ENCODE peak calls at places on chromosomes 5 and 9, in four cellular contexts. G is heart right ventricle, X is hepatocyte, P is glomerular endothelial cell. F is an unnamed sample.

GRCh38 chr9:123997665-123998277 is 13.8 kb upstream of the LHX2 start:
- DNase-seq in G (peak; percentile 50), X (no peak), P (no peak), F (peak; percentile 34)

GRCh38 chr5:110105692-110106091 is 416.0 kb downstream of the MAN2A1 start:
- DNase-seq in G (no peak), X (peak; percentile 20), P (no peak), F (peak; percentile 25)

GRCh38 chr5:131096774-131097695 is 68.0 kb downstream of the HINT1 start:
- DNase-seq in G (no peak), X (no peak), P (no peak), F (no peak)

GRCh38 chr9:16039988-16040761 is 487.3 kb downstream of the CCDC171 start:
- DNase-seq in G (no peak), X (peak; percentile 39), P (no peak), F (peak; percentile 72)

GRCh38 chr5:160262665-160263064 is 33.4 kb downstream of the FABP6 start:
- DNase-seq in G (peak; percentile 27), X (peak; percentile 42), P (no peak), F (no peak)

GRCh38 chr9:126009047-126009446 is 261.9 kb downstream of the PBX3 start:
- DNase-seq in G (no peak), X (no peak), P (no peak), F (peak; percentile 3)

GRCh38 chr5:56158331-56158960 is 74.7 kb downstream of the ANKRD55 start:
- DNase-seq in G (no peak), X (no peak), P (no peak), F (no peak)

GRCh38 chr5:169637856-169638190 is 748 bp downstream of the DOCK2 start:
- DNase-seq in G (no peak), X (no peak), P (no peak), F (no peak)

GRCh38 chr9:27377147-27377807 is 80.3 kb upstream of the EQTN start:
- DNase-seq in G (no peak), X (peak; percentile 70), P (no peak), F (no peak)

GRCh38 chr9:93908591-93909241 is 46.4 kb downstream of the BARX1 start:
- DNase-seq in G (no peak), X (no peak), P (no peak), F (no peak)

GRCh38 chr9:95103385-95104087 is 214.0 kb downstream of the FANCC start:
- DNase-seq in G (peak; percentile 58), X (no peak), P (no peak), F (no peak)

GRCh38 chr9:135480071-135480941 is 724 bp downstream of the PPP1R26 start:
- DNase-seq in G (peak; percentile 45), X (peak; percentile 66), P (no peak), F (peak; percentile 37)

GRCh38 chr5:59178482-59178881 is 595.6 kb downstream of the RAB3C start:
- DNase-seq in G (no peak), X (no peak), P (no peak), F (no peak)

GRCh38 chr5:31937226-31937625 is 236.9 kb downstream of the GOLPH3 start:
- DNase-seq in G (no peak), X (no peak), P (no peak), F (no peak)

GRCh38 chr9:122107291-122107805 is 14.2 kb upstream of the TTLL11 start:
- DNase-seq in G (no peak), X (no peak), P (no peak), F (no peak)

GRCh38 chr9:116806075-116806474 is 119.0 kb downstream of the TRIM32 start:
- DNase-seq in G (no peak), X (peak; percentile 53), P (no peak), F (peak; percentile 28)

GRCh38 chr5:170277953-170278352 is 19.6 kb downstream of the LCP2 start:
- DNase-seq in G (no peak), X (no peak), P (no peak), F (no peak)

GRCh38 chr5:17118631-17119030 is 98.8 kb upstream of the BASP1 start:
- DNase-seq in G (no peak), X (peak; percentile 69), P (peak; percentile 98), F (peak; percentile 96)

GRCh38 chr5:177175336-177175735 is 41.8 kb downstream of the NSD1 start:
- DNase-seq in G (no peak), X (no peak), P (no peak), F (no peak)

GRCh38 chr9:17810293-17810692 is 231.4 kb downstream of the SH3GL2 start:
- DNase-seq in G (no peak), X (no peak), P (no peak), F (no peak)

GRCh38 chr9:132372177-132373095 is 17.6 kb upstream of the SETX start:
- DNase-seq in G (peak; percentile 30), X (peak; percentile 11), P (peak; percentile 97), F (peak; percentile 55)

GRCh38 chr9:30722065-30722464 is 1662.4 kb upstream of the ACO1 start:
- DNase-seq in G (no peak), X (no peak), P (no peak), F (no peak)

GRCh38 chr5:73417307-73418035 is 31.1 kb downstream of the FOXD1 start:
- DNase-seq in G (no peak), X (no peak), P (no peak), F (peak; percentile 39)

GRCh38 chr9:134642385-134643181 is 980 bp downstream of the COL5A1 start:
- DNase-seq in G (peak; percentile 62), X (peak; percentile 68), P (no peak), F (peak; percentile 78)

GRCh38 chr5:9183306-9183705 is 362.6 kb downstream of the SEMA5A start:
- DNase-seq in G (no peak), X (no peak), P (no peak), F (no peak)

GRCh38 chr9:134458111-134458845 is 132.0 kb downstream of the RXRA start:
- DNase-seq in G (no peak), X (peak; percentile 74), P (no peak), F (peak; percentile 53)

GRCh38 chr5:10351199-10351881 is 2.2 kb upstream of the MARCHF6 start:
- DNase-seq in G (no peak), X (no peak), P (no peak), F (peak; percentile 95)

GRCh38 chr5:179795049-179795862 is 1.5 kb downstream of the LTC4S start:
- DNase-seq in G (no peak), X (peak; percentile 63), P (no peak), F (no peak)

GRCh38 chr5:89297111-89297510 is 414.1 kb upstream of the MEF2C start:
- DNase-seq in G (no peak), X (no peak), P (no peak), F (no peak)

GRCh38 chr5:1515921-1516571 is 7.7 kb downstream of the LPCAT1 start:
- DNase-seq in G (peak; percentile 4), X (peak; percentile 68), P (no peak), F (peak; percentile 51)

GRCh38 chr5:171387970-171388815 is 544 bp downstream of the NPM1 start:
- DNase-seq in G (peak; percentile 74), X (peak; percentile 89), P (no peak), F (peak; percentile 74)

GRCh38 chr5:31854625-31855526 is 215.9 kb downstream of the PDZD2 start:
- DNase-seq in G (peak; percentile 60), X (peak; percentile 58), P (no peak), F (peak; percentile 32)

GRCh38 chr9:131012023-131012334 is 3.0 kb downstream of the LAMC3 start:
- DNase-seq in G (no peak), X (no peak), P (no peak), F (peak; percentile 28)

GRCh38 chr5:125597338-125597737 is 825.9 kb upstream of the GRAMD2B start:
- DNase-seq in G (no peak), X (no peak), P (no peak), F (peak; percentile 9)

GRCh38 chr9:129076640-129077037 is 4.3 kb upstream of the DOLPP1 start:
- DNase-seq in G (no peak), X (no peak), P (no peak), F (no peak)

F was measured in iris pigment epithelial cell.